ENCODE peak calls at places on chromosomes 11 and 22, in eight cellular contexts. I, O, N, A, S, Q, Z and X are unnamed samples.

GRCh38 chr11:82864268-82864667 is 36.0 kb downstream of the PRCP start:
- DNase-seq in I (no peak), O (no peak), N (no peak), A (peak; percentile 63), S (peak; percentile 68), Q (peak; percentile 77), Z (peak; percentile 77), X (peak; percentile 64)

GRCh38 chr11:134068829-134069425 is at the start of gene JAM3:
- DNase-seq in I (peak; percentile 91), O (peak; percentile 52), N (peak; percentile 91), A (peak; percentile 78), S (peak; percentile 45), Q (no peak), Z (peak; percentile 87), X (peak; percentile 82)

GRCh38 chr11:46290598-46291309 is 13.3 kb downstream of the CREB3L1 start:
- DNase-seq in I (peak; percentile 96), O (peak; percentile 94), N (peak; percentile 88), A (peak; percentile 74), S (peak; percentile 64), Q (no peak), Z (peak; percentile 84), X (no peak)

GRCh38 chr11:22581354-22581753 is 44.3 kb downstream of the FANCF start:
- DNase-seq in I (no peak), O (no peak), N (no peak), A (no peak), S (no peak), Q (no peak), Z (no peak), X (no peak)

GRCh38 chr11:30244255-30244654 is 13.4 kb downstream of the FSHB start:
- DNase-seq in I (no peak), O (peak; percentile 16), N (no peak), A (no peak), S (peak; percentile 70), Q (no peak), Z (no peak), X (peak; percentile 73)

GRCh38 chr11:44205358-44205757 is 104.6 kb downstream of the ALX4 start:
- DNase-seq in I (no peak), O (no peak), N (no peak), A (no peak), S (no peak), Q (no peak), Z (no peak), X (no peak)

GRCh38 chr11:1198766-1199688 is 23.8 kb upstream of the MUC5B start:
- DNase-seq in I (peak; percentile 76), O (no peak), N (peak; percentile 47), A (peak; percentile 39), S (no peak), Q (peak; percentile 44), Z (peak; percentile 47), X (no peak)

GRCh38 chr11:133323354-133323753 is 208.9 kb downstream of the OPCML start:
- DNase-seq in I (no peak), O (no peak), N (no peak), A (no peak), S (no peak), Q (no peak), Z (no peak), X (no peak)

GRCh38 chr11:13317293-13318080 is 39.9 kb downstream of the BMAL1 start:
- DNase-seq in I (no peak), O (no peak), N (no peak), A (no peak), S (no peak), Q (no peak), Z (no peak), X (no peak)

GRCh38 chr11:90753546-90753945 is 530.7 kb upstream of the CHORDC1 start:
- DNase-seq in I (no peak), O (no peak), N (no peak), A (no peak), S (no peak), Q (no peak), Z (no peak), X (no peak)

GRCh38 chr11:57116654-57117053 is 65.1 kb upstream of the LRRC55 start:
- DNase-seq in I (no peak), O (peak; percentile 3), N (no peak), A (no peak), S (peak; percentile 66), Q (no peak), Z (no peak), X (peak; percentile 61)

GRCh38 chr11:105315287-105315686 is 175.7 kb upstream of the CARD18 start:
- DNase-seq in I (no peak), O (no peak), N (no peak), A (no peak), S (peak; percentile 21), Q (no peak), Z (no peak), X (no peak)

GRCh38 chr22:48577014-48577690 is 1250.5 kb downstream of the BRD1 start:
- DNase-seq in I (no peak), O (no peak), N (peak; percentile 36), A (no peak), S (no peak), Q (no peak), Z (peak; percentile 37), X (no peak)

GRCh38 chr11:30585067-30585891 is 874 bp downstream of the MPPED2 start:
- DNase-seq in I (peak; percentile 80), O (no peak), N (peak; percentile 41), A (peak; percentile 46), S (no peak), Q (no peak), Z (peak; percentile 42), X (no peak)

GRCh38 chr11:122173587-122173986 is 57.6 kb upstream of the BLID start:
- DNase-seq in I (no peak), O (no peak), N (no peak), A (no peak), S (no peak), Q (no peak), Z (no peak), X (no peak)

GRCh38 chr11:46003647-46004046 is 81.2 kb downstream of the LARGE2 start:
- DNase-seq in I (no peak), O (no peak), N (no peak), A (no peak), S (no peak), Q (no peak), Z (no peak), X (no peak)

GRCh38 chr11:86812322-86812670 is 12.0 kb downstream of the PRSS23 start:
- DNase-seq in I (no peak), O (no peak), N (no peak), A (no peak), S (no peak), Q (no peak), Z (no peak), X (no peak)

GRCh38 chr11:125790825-125791224 is 2.9 kb downstream of the PATE3 start:
- DNase-seq in I (no peak), O (no peak), N (no peak), A (no peak), S (no peak), Q (no peak), Z (no peak), X (no peak)

GRCh38 chr11:116927163-116927772 is 89.8 kb upstream of the APOA1 start:
- DNase-seq in I (no peak), O (no peak), N (no peak), A (no peak), S (peak; percentile 10), Q (no peak), Z (no peak), X (no peak)
- TF ChIP-seq CTCF in I (peak; percentile 22), O (peak; percentile 24), N (no peak), A (peak; percentile 39), S (peak; percentile 15), Q (peak; percentile 60), Z (peak; percentile 35), X (peak; percentile 6)

GRCh38 chr11:3135491-3136440 is 29.3 kb downstream of the OSBPL5 start:
- DNase-seq in I (peak; percentile 73), O (no peak), N (peak; percentile 33), A (no peak), S (no peak), Q (peak; percentile 49), Z (peak; percentile 43), X (no peak)
- TF ChIP-seq CTCF in I (no peak), O (no peak), N (no peak), A (peak; percentile 8), S (no peak), Q (no peak), Z (no peak), X (no peak)

GRCh38 chr22:20155330-20156041 is 4.6 kb upstream of the CCDC188 start:
- DNase-seq in I (no peak), O (no peak), N (peak; percentile 67), A (no peak), S (no peak), Q (no peak), Z (peak; percentile 71), X (no peak)

GRCh38 chr22:20156042-20156389 is 5.2 kb upstream of the CCDC188 start:
- DNase-seq in I (no peak), O (no peak), N (no peak), A (no peak), S (no peak), Q (no peak), Z (no peak), X (no peak)

GRCh38 chr22:20152464-20152890 is 1.6 kb upstream of the CCDC188 start:
- DNase-seq in I (no peak), O (no peak), N (no peak), A (no peak), S (no peak), Q (no peak), Z (no peak), X (no peak)

GRCh38 chr22:20154602-20155183 is 3.8 kb upstream of the CCDC188 start:
- DNase-seq in I (no peak), O (no peak), N (no peak), A (no peak), S (no peak), Q (no peak), Z (no peak), X (no peak)

GRCh38 chr22:20153945-20154344 is 3.1 kb upstream of the CCDC188 start:
- DNase-seq in I (no peak), O (no peak), N (no peak), A (no peak), S (no peak), Q (no peak), Z (no peak), X (no peak)
- TF ChIP-seq CTCF in I (no peak), O (no peak), N (no peak), A (no peak), S (no peak), Q (no peak), Z (no peak), X (no peak)

DNA sequence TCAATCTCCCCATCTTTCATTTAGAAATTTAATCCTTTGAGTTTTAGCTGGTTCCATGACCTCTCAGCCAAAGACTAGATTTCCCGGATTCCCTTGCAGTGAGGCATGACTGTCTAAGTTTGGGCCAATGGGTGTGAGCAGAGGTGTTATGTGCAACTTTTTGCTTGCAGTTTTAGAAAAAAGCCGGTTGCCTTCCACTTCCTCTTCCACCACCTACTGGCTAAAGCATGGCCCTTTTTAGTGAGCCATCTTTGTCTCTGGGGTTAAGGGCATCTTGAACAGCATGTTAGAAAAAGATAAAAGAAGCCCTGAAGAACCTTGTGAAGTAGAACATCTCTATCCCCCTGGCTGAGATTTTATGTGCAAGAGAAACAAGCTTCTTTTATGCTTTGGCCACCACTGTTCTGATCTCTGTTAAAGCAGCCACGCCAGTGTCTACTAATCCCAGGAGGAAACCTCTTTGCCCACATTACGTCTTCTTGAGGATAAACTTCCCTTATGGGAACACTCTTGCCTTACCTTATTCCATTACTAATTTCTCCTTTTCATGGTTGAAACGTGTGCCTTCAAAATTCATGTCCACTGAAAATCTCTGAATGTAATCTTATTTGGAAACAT is 279.9 kb downstream of the TENM4 start:
- DNase-seq in I (no peak), O (no peak), N (no peak), A (no peak), S (peak; percentile 67), Q (no peak), Z (no peak), X (no peak)
- TF ChIP-seq CTCF in I (peak; percentile 26), O (no peak), N (no peak), A (no peak), S (peak; percentile 55), Q (no peak), Z (peak; percentile 18), X (no peak)